ENCODE peak calls at places on chromosome 7, in six cellular contexts. One of them, this sample, is unnamed.

GRCh38 chr7:128204455-128204854 is 36.6 kb upstream of the LEP start:
- DNase-seq in HFF-Myc: no peak
- DNase-seq in COLO829: no peak
- DNase-seq in NCI-H345: no peak
- DNase-seq in LoVo: no peak
- DNase-seq in T1000: no peak
- DNase-seq in this sample: no peak

GRCh38 chr7:83643754-83644153 is 5.2 kb downstream of the SEMA3E start:
- DNase-seq in HFF-Myc: no peak
- DNase-seq in COLO829: no peak
- DNase-seq in NCI-H345: no peak
- DNase-seq in LoVo: no peak
- DNase-seq in T1000: no peak
- DNase-seq in this sample: no peak

GRCh38 chr7:50119815-50120637 is 27.0 kb upstream of the ZPBP start:
- DNase-seq in HFF-Myc: no peak
- DNase-seq in COLO829: no peak
- DNase-seq in NCI-H345: no peak
- DNase-seq in LoVo: no peak
- DNase-seq in T1000: no peak
- DNase-seq in this sample: no peak

GRCh38 chr7:115449689-115450088 is 527.8 kb downstream of the MDFIC start:
- DNase-seq in HFF-Myc: no peak
- DNase-seq in COLO829: no peak
- DNase-seq in NCI-H345: no peak
- DNase-seq in LoVo: no peak
- DNase-seq in T1000: no peak
- DNase-seq in this sample: no peak

GRCh38 chr7:43166686-43167085 is 54.2 kb downstream of the HECW1 start:
- DNase-seq in HFF-Myc: no peak
- DNase-seq in COLO829: no peak
- DNase-seq in NCI-H345: no peak
- DNase-seq in LoVo: no peak
- DNase-seq in T1000: no peak
- DNase-seq in this sample: no peak

GRCh38 chr7:44979481-44980392 is 922 bp upstream of the MYO1G start:
- DNase-seq in HFF-Myc: no peak
- DNase-seq in COLO829: peak; percentile 56
- DNase-seq in NCI-H345: no peak
- DNase-seq in LoVo: no peak
- DNase-seq in T1000: no peak
- DNase-seq in this sample: no peak

GRCh38 chr7:55534262-55534915 is 37.9 kb downstream of the VOPP1 start:
- DNase-seq in HFF-Myc: no peak
- DNase-seq in COLO829: no peak
- DNase-seq in NCI-H345: no peak
- DNase-seq in LoVo: no peak
- DNase-seq in T1000: peak; percentile 57
- DNase-seq in this sample: no peak

GRCh38 chr7:44963526-44964290 is 15.1 kb downstream of the MYO1G start:
- DNase-seq in HFF-Myc: no peak
- DNase-seq in COLO829: no peak
- DNase-seq in NCI-H345: no peak
- DNase-seq in LoVo: no peak
- DNase-seq in T1000: no peak
- DNase-seq in this sample: no peak

GRCh38 chr7:54189330-54189729 is 352.8 kb upstream of the VSTM2A start:
- DNase-seq in HFF-Myc: no peak
- DNase-seq in COLO829: no peak
- DNase-seq in NCI-H345: no peak
- DNase-seq in LoVo: no peak
- DNase-seq in T1000: no peak
- DNase-seq in this sample: no peak

GRCh38 chr7:157873664-157874063 is 536.9 kb downstream of the DNAJB6 start:
- DNase-seq in HFF-Myc: no peak
- DNase-seq in COLO829: no peak
- DNase-seq in NCI-H345: no peak
- DNase-seq in LoVo: no peak
- DNase-seq in T1000: no peak
- DNase-seq in this sample: no peak

GRCh38 chr7:68420342-68420750 is 1177.9 kb upstream of the AUTS2 start:
- DNase-seq in HFF-Myc: no peak
- DNase-seq in COLO829: no peak
- DNase-seq in NCI-H345: no peak
- DNase-seq in LoVo: no peak
- DNase-seq in T1000: no peak
- DNase-seq in this sample: no peak

GRCh38 chr7:114865564-114865963 is 56.3 kb upstream of the MDFIC start:
- DNase-seq in HFF-Myc: peak; percentile 48
- DNase-seq in COLO829: peak; percentile 75
- DNase-seq in NCI-H345: peak; percentile 5
- DNase-seq in LoVo: peak; percentile 52
- DNase-seq in T1000: no peak
- DNase-seq in this sample: no peak

GRCh38 chr7:76047305-76047810 is 442 bp downstream of the STYXL1 start:
- DNase-seq in HFF-Myc: no peak
- DNase-seq in COLO829: peak; percentile 22
- DNase-seq in NCI-H345: no peak
- DNase-seq in LoVo: no peak
- DNase-seq in T1000: no peak
- DNase-seq in this sample: no peak

GRCh38 chr7:116653204-116653603 is 18.8 kb upstream of the MET start:
- DNase-seq in HFF-Myc: peak; percentile 17
- DNase-seq in COLO829: no peak
- DNase-seq in NCI-H345: no peak
- DNase-seq in LoVo: peak; percentile 83
- DNase-seq in T1000: no peak
- DNase-seq in this sample: no peak

GRCh38 chr7:97149843-97150242 is 32.3 kb downstream of the SDHAF3 start:
- DNase-seq in HFF-Myc: no peak
- DNase-seq in COLO829: no peak
- DNase-seq in NCI-H345: no peak
- DNase-seq in LoVo: no peak
- DNase-seq in T1000: no peak
- DNase-seq in this sample: no peak

GRCh38 chr7:123601530-123601929 is at the start of gene ASB15:
- DNase-seq in HFF-Myc: no peak
- DNase-seq in COLO829: no peak
- DNase-seq in NCI-H345: peak; percentile 38
- DNase-seq in LoVo: no peak
- DNase-seq in T1000: no peak
- DNase-seq in this sample: no peak

GRCh38 chr7:8065356-8065813 is 96.8 kb downstream of the GLCCI1 start:
- DNase-seq in HFF-Myc: no peak
- DNase-seq in COLO829: peak; percentile 9
- DNase-seq in NCI-H345: no peak
- DNase-seq in LoVo: no peak
- DNase-seq in T1000: peak; percentile 17
- DNase-seq in this sample: no peak

GRCh38 chr7:19294629-19295028 is 149.4 kb upstream of the FERD3L start:
- DNase-seq in HFF-Myc: peak; percentile 69
- DNase-seq in COLO829: no peak
- DNase-seq in NCI-H345: no peak
- DNase-seq in LoVo: no peak
- DNase-seq in T1000: no peak
- DNase-seq in this sample: no peak

GRCh38 chr7:32588657-32589056 is 93.4 kb downstream of the AVL9 start:
- DNase-seq in HFF-Myc: peak; percentile 58
- DNase-seq in COLO829: peak; percentile 81
- DNase-seq in NCI-H345: no peak
- DNase-seq in LoVo: no peak
- DNase-seq in T1000: no peak
- DNase-seq in this sample: no peak

GRCh38 chr7:138388673-138389491 is 71.2 kb upstream of the TRIM24 start:
- DNase-seq in HFF-Myc: no peak
- DNase-seq in COLO829: no peak
- DNase-seq in NCI-H345: no peak
- DNase-seq in LoVo: peak; percentile 53
- DNase-seq in T1000: no peak
- DNase-seq in this sample: no peak

GRCh38 chr7:112001089-112001826 is 204.9 kb downstream of the DOCK4 start:
- DNase-seq in HFF-Myc: peak; percentile 5
- DNase-seq in COLO829: peak; percentile 56
- DNase-seq in NCI-H345: no peak
- DNase-seq in LoVo: peak; percentile 69
- DNase-seq in T1000: peak; percentile 19
- DNase-seq in this sample: peak; percentile 40

GRCh38 chr7:1667566-1668485 is 2.3 kb upstream of the ELFN1 start:
- DNase-seq in HFF-Myc: no peak
- DNase-seq in COLO829: no peak
- DNase-seq in NCI-H345: no peak
- DNase-seq in LoVo: no peak
- DNase-seq in T1000: no peak
- DNase-seq in this sample: no peak

GRCh38 chr7:143733876-143734275 is 23.6 kb downstream of the CTAGE6 start:
- DNase-seq in HFF-Myc: no peak
- DNase-seq in COLO829: no peak
- DNase-seq in NCI-H345: no peak
- DNase-seq in LoVo: no peak
- DNase-seq in T1000: no peak
- DNase-seq in this sample: no peak

GRCh38 chr7:29091121-29091601 is 55.2 kb downstream of the CPVL start:
- DNase-seq in HFF-Myc: no peak
- DNase-seq in COLO829: peak; percentile 72
- DNase-seq in NCI-H345: peak; percentile 56
- DNase-seq in LoVo: no peak
- DNase-seq in T1000: no peak
- DNase-seq in this sample: no peak

GRCh38 chr7:19112290-19113000 is 5.0 kb downstream of the TWIST1 start:
- DNase-seq in HFF-Myc: no peak
- DNase-seq in COLO829: no peak
- DNase-seq in NCI-H345: no peak
- DNase-seq in LoVo: no peak
- DNase-seq in T1000: no peak
- DNase-seq in this sample: no peak

GRCh38 chr7:27164381-27165088 is 802 bp downstream of the HOXA9 start:
- DNase-seq in HFF-Myc: no peak
- DNase-seq in COLO829: no peak
- DNase-seq in NCI-H345: no peak
- DNase-seq in LoVo: peak; percentile 57
- DNase-seq in T1000: no peak
- DNase-seq in this sample: no peak

GRCh38 chr7:21251166-21251806 is 176.6 kb upstream of the SP4 start:
- DNase-seq in HFF-Myc: no peak
- DNase-seq in COLO829: no peak
- DNase-seq in NCI-H345: peak; percentile 55
- DNase-seq in LoVo: peak; percentile 33
- DNase-seq in T1000: no peak
- DNase-seq in this sample: peak; percentile 85

GRCh38 chr7:76202666-76203030 is 952 bp downstream of the SRRM3 start:
- DNase-seq in HFF-Myc: no peak
- DNase-seq in COLO829: no peak
- DNase-seq in NCI-H345: peak; percentile 12
- DNase-seq in LoVo: no peak
- DNase-seq in T1000: no peak
- DNase-seq in this sample: peak; percentile 46

GRCh38 chr7:112638675-112639400 is 151.4 kb downstream of the TMEM168 start:
- DNase-seq in HFF-Myc: no peak
- DNase-seq in COLO829: no peak
- DNase-seq in NCI-H345: no peak
- DNase-seq in LoVo: no peak
- DNase-seq in T1000: no peak
- DNase-seq in this sample: no peak

GRCh38 chr7:47148541-47149207 is 433.2 kb downstream of the TNS3 start:
- DNase-seq in HFF-Myc: no peak
- DNase-seq in COLO829: no peak
- DNase-seq in NCI-H345: no peak
- DNase-seq in LoVo: no peak
- DNase-seq in T1000: no peak
- DNase-seq in this sample: no peak

GRCh38 chr7:158357898-158358821 is 229.5 kb downstream of the PTPRN2 start:
- DNase-seq in HFF-Myc: no peak
- DNase-seq in COLO829: no peak
- DNase-seq in NCI-H345: no peak
- DNase-seq in LoVo: no peak
- DNase-seq in T1000: no peak
- DNase-seq in this sample: no peak

GRCh38 chr7:107581387-107582013 is 1.5 kb downstream of the BCAP29 start:
- DNase-seq in HFF-Myc: no peak
- DNase-seq in COLO829: no peak
- DNase-seq in NCI-H345: no peak
- DNase-seq in LoVo: no peak
- DNase-seq in T1000: no peak
- DNase-seq in this sample: no peak

GRCh38 chr7:76346097-76346496 is 12.7 kb downstream of the YWHAG start:
- DNase-seq in HFF-Myc: no peak
- DNase-seq in COLO829: no peak
- DNase-seq in NCI-H345: no peak
- DNase-seq in LoVo: peak; percentile 80
- DNase-seq in T1000: no peak
- DNase-seq in this sample: peak; percentile 76

GRCh38 chr7:26642416-26642815 is 222.0 kb downstream of the SKAP2 start:
- DNase-seq in HFF-Myc: no peak
- DNase-seq in COLO829: no peak
- DNase-seq in NCI-H345: no peak
- DNase-seq in LoVo: no peak
- DNase-seq in T1000: no peak
- DNase-seq in this sample: no peak

GRCh38 chr7:36128448-36129047 is 24.5 kb upstream of the EEPD1 start:
- DNase-seq in HFF-Myc: peak; percentile 71
- DNase-seq in COLO829: no peak
- DNase-seq in NCI-H345: no peak
- DNase-seq in LoVo: peak; percentile 96
- DNase-seq in T1000: peak; percentile 73
- DNase-seq in this sample: no peak

GRCh38 chr7:155412416-155413253 is 45.3 kb upstream of the EN2 start:
- DNase-seq in HFF-Myc: peak; percentile 2
- DNase-seq in COLO829: peak; percentile 48
- DNase-seq in NCI-H345: peak; percentile 83
- DNase-seq in LoVo: peak; percentile 58
- DNase-seq in T1000: no peak
- DNase-seq in this sample: no peak

GRCh38 chr7:41237956-41238355 is 464.9 kb downstream of the INHBA start:
- DNase-seq in HFF-Myc: no peak
- DNase-seq in COLO829: no peak
- DNase-seq in NCI-H345: no peak
- DNase-seq in LoVo: no peak
- DNase-seq in T1000: no peak
- DNase-seq in this sample: no peak